ENCODE peak calls at places on chromosomes 12 and 14, in nine cellular contexts. X, Y, F, H, Z, Q, K, G and V are unnamed samples.

GRCh38 chr14:68522510-68523325 is 270.1 kb downstream of the ZFP36L1 start:
- DNase-seq in Q (no peak), K (no peak), Y (peak), G (no peak), X (no peak), Z (peak), F (peak), H (no peak), V (no peak)

GRCh38 chr14:22555573-22556011 is 33.4 kb downstream of the DAD1 start:
- DNase-seq in X (peak), Q (peak), G (no peak), K (peak), Z (no peak), F (no peak), Y (no peak), H (peak), V (no peak)

GRCh38 chr12:6695313-6696045 is 5.1 kb downstream of the PIANP start:
- DNase-seq in G (no peak), X (no peak), Q (peak), H (no peak), K (no peak), Z (no peak), Y (no peak), F (no peak), V (no peak)

GRCh38 chr12:45192041-45192695 is 23.7 kb upstream of the ANO6 start:
- DNase-seq in G (peak), X (no peak), Y (peak), F (peak), K (no peak), H (peak), Q (no peak), Z (peak), V (no peak)

GRCh38 chr14:29763342-29763858 is 164.2 kb downstream of the PRKD1 start:
- DNase-seq in Y (no peak), X (no peak), G (no peak), F (no peak), H (no peak), K (no peak), Q (peak), Z (no peak), V (no peak)

GRCh38 chr14:36208690-36209278 is 32.3 kb upstream of the PTCSC3 start:
- DNase-seq in H (no peak), K (no peak), F (no peak), G (no peak), Z (no peak), X (no peak), Q (no peak), Y (no peak), V (no peak)

GRCh38 chr12:9636150-9636549 is 28.4 kb upstream of the KLRB1 start:
- DNase-seq in Y (no peak), Z (no peak), X (no peak), H (no peak), F (no peak), Q (no peak), K (no peak), G (no peak), V (no peak)

GRCh38 chr12:55930771-55931316 is at the start of gene DGKA:
- DNase-seq in F (peak), X (peak), Z (peak), Q (peak), Y (peak), G (no peak), H (peak), K (peak), V (peak)

GRCh38 chr12:95836185-95836609 is 22.6 kb upstream of the SNRPF start:
- DNase-seq in K (no peak), Q (no peak), Y (no peak), G (no peak), X (peak), Z (no peak), F (peak), H (peak), V (no peak)

GRCh38 chr14:40417777-40418401 is 985.7 kb upstream of the FBXO33 start:
- DNase-seq in F (no peak), Z (peak), G (peak), K (peak), X (no peak), Y (peak), Q (peak), H (peak), V (peak)

GRCh38 chr14:23299558-23299957 is 3.1 kb downstream of the PPP1R3E start:
- DNase-seq in G (no peak), H (peak), Y (no peak), Q (no peak), X (no peak), F (peak), K (no peak), Z (peak), V (no peak)

GRCh38 chr12:76784600-76785051 is 20.7 kb downstream of the ZDHHC17 start:
- DNase-seq in Y (no peak), F (peak), K (no peak), H (peak), Q (no peak), G (no peak), X (no peak), Z (peak), V (no peak)

GRCh38 chr14:57293851-57294837 is 25.4 kb downstream of the AP5M1 start:
- DNase-seq in Q (peak), Y (peak), Z (peak), K (no peak), F (peak), G (no peak), H (peak), X (no peak), V (no peak)

GRCh38 chr12:62692884-62693283 is 226.3 kb downstream of the MON2 start:
- DNase-seq in Y (no peak), H (peak), G (no peak), K (no peak), Z (peak), Q (no peak), X (no peak), F (peak), V (no peak)

GRCh38 chr12:56084958-56085543 is 5.1 kb downstream of the ERBB3 start:
- DNase-seq in X (no peak), Z (peak), Y (peak), K (no peak), Q (peak), H (no peak), F (no peak), G (no peak), V (peak)

GRCh38 chr12:27190761-27191160 is 53.3 kb upstream of the STK38L start:
- DNase-seq in X (no peak), H (peak), K (no peak), Z (no peak), F (peak), G (no peak), Y (no peak), Q (no peak), V (no peak)

GRCh38 chr12:50248406-50248805 is 34.9 kb downstream of the LIMA1 start:
- DNase-seq in F (no peak), Q (no peak), Z (no peak), G (no peak), K (no peak), H (no peak), Y (no peak), X (no peak), V (no peak)

GRCh38 chr12:106782619-106783018 is 8.1 kb downstream of the RIC8B start:
- DNase-seq in G (no peak), X (no peak), F (no peak), H (no peak), K (no peak), Q (no peak), Y (no peak), Z (no peak), V (no peak)

GRCh38 chr14:77979666-77980351 is 179.9 kb downstream of the ADCK1 start:
- DNase-seq in K (no peak), X (no peak), F (no peak), Y (peak), H (peak), Z (no peak), G (no peak), Q (peak), V (peak)

GRCh38 chr12:107429006-107429698 is 256.4 kb upstream of the PWP1 start:
- DNase-seq in Y (no peak), Z (peak), H (no peak), K (no peak), Q (no peak), G (no peak), X (no peak), F (no peak), V (peak)

GRCh38 chr14:101708853-101709532 is 52.5 kb upstream of the PPP2R5C start:
- DNase-seq in G (no peak), X (no peak), F (no peak), H (no peak), K (no peak), Z (no peak), Q (no peak), Y (no peak), V (peak)

GRCh38 chr14:100271247-100271939 is 32.4 kb downstream of the YY1 start:
- DNase-seq in Z (peak), Y (no peak), F (peak), X (no peak), H (no peak), K (no peak), G (no peak), Q (peak), V (peak)

GRCh38 chr14:81400202-81400678 is at the start of gene STON2:
- DNase-seq in K (peak), Y (no peak), G (no peak), F (peak), H (peak), Q (no peak), X (peak), Z (peak), V (no peak)

GRCh38 chr14:93464271-93464670 is 33.5 kb downstream of the UNC79 start:
- DNase-seq in G (no peak), K (no peak), H (no peak), F (no peak), Z (no peak), X (no peak), Y (no peak), Q (no peak), V (no peak)

GRCh38 chr12:66111605-66112004 is 18.9 kb downstream of the LLPH start:
- DNase-seq in F (peak), G (no peak), Y (no peak), K (no peak), X (no peak), Z (peak), Q (no peak), H (no peak), V (no peak)

GRCh38 chr14:68978550-68978911 is 571 bp downstream of the ACTN1 start:
- DNase-seq in G (no peak), F (peak), Q (peak), Z (peak), K (no peak), H (peak), X (no peak), Y (peak), V (peak)

GRCh38 chr12:57888407-57889157 is 42.1 kb upstream of the CTDSP2 start:
- DNase-seq in F (peak), K (peak), H (peak), Z (no peak), Y (peak), Q (no peak), X (peak), G (no peak), V (peak)

GRCh38 chr14:87102979-87103378 is 890.0 kb downstream of the GALC start:
- DNase-seq in X (no peak), F (no peak), H (peak), Q (peak), K (no peak), Y (no peak), G (no peak), Z (no peak), V (no peak)

GRCh38 chr12:48008349-48008748 is 4.1 kb upstream of the COL2A1 start:
- DNase-seq in Q (no peak), Z (no peak), F (no peak), K (no peak), H (no peak), Y (no peak), X (no peak), G (no peak), V (no peak)

GRCh38 chr12:388547-389137 is 478 bp downstream of the KDM5A start:
- DNase-seq in Z (peak), H (peak), Q (peak), G (peak), Y (peak), X (no peak), F (peak), K (peak), V (no peak)

GRCh38 chr12:116916122-116916521 is 5.4 kb downstream of the FBXW8 start:
- DNase-seq in Y (no peak), H (peak), Q (no peak), G (no peak), X (peak), F (peak), K (no peak), Z (peak), V (no peak)

GRCh38 chr12:122423258-122424165 is 1.0 kb upstream of the CLIP1 start:
- DNase-seq in X (no peak), K (no peak), G (peak), H (peak), Q (peak), F (peak), Y (peak), Z (peak), V (peak)

GRCh38 chr14:20866963-20867362 is 24.2 kb upstream of the RNASE3 start:
- DNase-seq in F (peak), X (no peak), H (no peak), Z (peak), Y (peak), Q (peak), K (no peak), G (peak), V (peak)

GRCh38 chr14:104933721-104934379 is 9.2 kb downstream of the PLD4 start:
- DNase-seq in Q (no peak), Y (no peak), Z (no peak), G (no peak), X (no peak), F (peak), H (no peak), K (no peak), V (peak)

GRCh38 chr14:78424311-78424710 is 254.1 kb downstream of the NRXN3 start:
- DNase-seq in Y (no peak), H (no peak), F (no peak), Z (no peak), X (no peak), K (no peak), G (no peak), Q (no peak), V (no peak)

GRCh38 chr12:52713960-52714886 is 10.9 kb upstream of the KRT77 start:
- DNase-seq in K (no peak), G (peak), Y (peak), Z (no peak), F (no peak), H (no peak), Q (no peak), X (no peak), V (peak)

GRCh38 chr14:101729382-101729781 is 32.1 kb upstream of the PPP2R5C start:
- DNase-seq in Y (no peak), G (no peak), K (no peak), H (no peak), Q (no peak), X (no peak), Z (no peak), F (no peak), V (no peak)

GRCh38 chr14:63897706-63898105 is 44.9 kb downstream of the SYNE2 start:
- DNase-seq in F (peak), X (no peak), Q (no peak), K (no peak), H (peak), G (no peak), Y (no peak), Z (peak), V (no peak)

GRCh38 chr14:63895510-63895909 is 42.7 kb downstream of the SYNE2 start:
- DNase-seq in Q (no peak), Z (no peak), F (no peak), X (no peak), H (no peak), Y (no peak), G (no peak), K (no peak), V (no peak)

GRCh38 chr14:63899953-63900352 is 47.1 kb downstream of the SYNE2 start:
- DNase-seq in K (no peak), G (no peak), Z (no peak), F (no peak), X (no peak), H (no peak), Q (no peak), Y (no peak), V (no peak)

GRCh38 chr14:63893701-63894458 is 41.1 kb downstream of the SYNE2 start:
- DNase-seq in F (peak), G (peak), Y (peak), K (no peak), Q (no peak), Z (peak), X (no peak), H (peak), V (no peak)

GRCh38 chr14:63896278-63896720 is 43.5 kb downstream of the SYNE2 start:
- DNase-seq in Z (peak), X (no peak), Q (no peak), G (no peak), F (peak), K (no peak), H (peak), Y (no peak), V (no peak)
- H3K9ac ChIP-seq in Z (no peak), X (no peak), Q (no peak), G (no peak), F (peak), K (no peak), H (no peak), Y (no peak), V (no peak)

GRCh38 chr14:52048641-52049204 is 20.1 kb downstream of the NID2 start:
- DNase-seq in X (no peak), H (peak), Q (no peak), K (no peak), Y (no peak), Z (no peak), G (no peak), F (no peak), V (no peak)
- H3K9ac ChIP-seq in X (no peak), H (no peak), Q (no peak), K (no peak), Y (no peak), Z (no peak), G (no peak), F (peak), V (no peak)

GRCh38 chr12:78888583-78888982 is 24.0 kb downstream of the SYT1 start:
- DNase-seq in Y (no peak), F (no peak), X (no peak), Q (peak), Z (no peak), G (no peak), H (peak), K (peak), V (no peak)
- H3K9ac ChIP-seq in Y (no peak), F (no peak), X (no peak), Q (no peak), Z (no peak), G (no peak), H (no peak), K (peak), V (no peak)

GRCh38 chr14:58969951-58970751 is 218.3 kb upstream of the DAAM1 start:
- DNase-seq in Y (peak), Z (peak), G (peak), K (no peak), Q (no peak), F (no peak), X (no peak), H (peak), V (peak)
- H3K9ac ChIP-seq in Y (no peak), Z (no peak), G (peak), K (no peak), Q (no peak), F (no peak), X (no peak), H (no peak), V (no peak)

GRCh38 chr14:96252323-96253052 is 3.5 kb upstream of the BDKRB1 start:
- DNase-seq in Q (no peak), Z (no peak), H (no peak), G (no peak), F (no peak), X (no peak), K (no peak), Y (no peak), V (no peak)

GRCh38 chr14:96251656-96252155 is 4.3 kb upstream of the BDKRB1 start:
- DNase-seq in Z (no peak), G (no peak), X (no peak), H (no peak), F (no peak), Q (no peak), Y (no peak), K (no peak), V (no peak)

GRCh38 chr14:96254696-96255095 is 1.3 kb upstream of the BDKRB1 start:
- DNase-seq in K (no peak), Q (no peak), Y (no peak), Z (no peak), H (no peak), F (no peak), X (no peak), G (no peak), V (no peak)

GRCh38 chr14:96255501-96256366 is at the start of gene BDKRB1:
- DNase-seq in H (peak), Y (no peak), X (no peak), K (no peak), G (no peak), Z (no peak), Q (no peak), F (peak), V (no peak)

GRCh38 chr14:96253140-96253539 is 2.9 kb upstream of the BDKRB1 start:
- DNase-seq in Q (no peak), K (no peak), F (peak), X (no peak), H (peak), G (peak), Y (no peak), Z (peak), V (peak)
- H3K9ac ChIP-seq in Q (no peak), K (no peak), F (peak), X (no peak), H (no peak), G (no peak), Y (no peak), Z (no peak), V (no peak)

DNA sequence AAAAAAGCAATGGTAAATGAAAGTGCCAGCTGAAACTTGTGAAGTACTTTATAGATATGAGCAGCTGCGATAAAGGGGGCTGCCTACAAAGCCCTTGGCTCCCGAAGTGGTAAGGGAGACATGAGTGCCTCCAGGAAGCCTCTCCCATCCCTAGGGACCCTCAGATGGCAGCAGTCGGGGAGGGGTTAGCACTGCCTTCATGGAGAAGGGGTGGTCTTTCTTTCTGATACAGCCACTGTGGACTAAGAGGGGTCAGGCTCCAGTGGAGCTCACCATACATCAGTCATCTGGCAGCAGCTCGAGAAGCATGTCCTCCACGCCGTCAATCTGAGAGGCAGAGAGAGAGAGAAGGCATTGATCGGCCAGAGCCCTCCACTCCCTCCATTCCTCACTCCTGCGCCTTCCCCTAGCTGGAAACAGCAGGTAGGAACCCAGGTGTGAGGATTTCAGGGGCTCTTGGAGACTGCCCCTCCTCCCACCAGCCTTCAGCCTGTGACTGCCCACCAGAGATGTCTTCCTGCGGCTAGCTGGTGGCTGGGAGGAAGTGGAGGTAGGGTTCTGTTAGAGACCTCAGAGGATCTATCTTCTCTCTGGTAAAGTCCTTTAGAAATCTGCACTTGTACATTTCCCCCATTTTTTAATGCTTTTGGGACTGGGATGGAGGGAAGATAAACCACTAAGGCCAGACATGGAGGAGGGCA is 2.3 kb downstream of the TCL1A start:
- DNase-seq in G (no peak), F (no peak), X (no peak), K (no peak), Q (no peak), Z (no peak), Y (no peak), H (no peak), V (no peak)
- H3K9ac ChIP-seq in G (no peak), F (no peak), X (no peak), K (no peak), Q (peak), Z (no peak), Y (no peak), H (no peak), V (no peak)

GRCh38 chr12:114681149-114681849 is 2.7 kb downstream of the TBX3 start:
- DNase-seq in K (no peak), Z (peak), F (peak), G (no peak), H (peak), Q (no peak), Y (no peak), X (no peak), V (peak)
- H3K9ac ChIP-seq in K (no peak), Z (peak), F (peak), G (no peak), H (peak), Q (no peak), Y (no peak), X (peak), V (peak)